ENCODE peak calls at places on chromosome 15, in seven cellular contexts. D is upper lobe of right lung; R is germinal center; U is uterus; M is activated T-helper 1 cell treated with anti-CD3 and anti-CD28 coated beads, Interleukin-2, amount 50 U/mL, for 16 hours; L is cardiac fibroblast; Z is activated T-cell treated with anti-CD3 and anti-CD28 coated beads for 24 hours. Y is an unnamed sample.

GRCh38 chr15:58346361-58346760 is 85.4 kb upstream of the LIPC start:
- DNase-seq in D (no peak), R (no peak), U (no peak), M (no peak), L (peak), Z (no peak), Y (no peak)

GRCh38 chr15:84734794-84735479 is 13.5 kb upstream of the ZNF592 start:
- DNase-seq in D (peak), R (peak), U (no peak), M (peak), L (peak), Z (peak), Y (peak)

GRCh38 chr15:95662638-95663037 is 667.9 kb upstream of the NR2F2 start:
- DNase-seq in D (no peak), R (no peak), U (no peak), M (no peak), L (no peak), Z (no peak), Y (no peak)

GRCh38 chr15:89244512-89244869 is 712 bp downstream of the FANCI start:
- DNase-seq in D (no peak), R (no peak), U (no peak), M (no peak), L (no peak), Z (no peak), Y (peak)

GRCh38 chr15:98684441-98684840 is 36.1 kb downstream of the IGF1R start:
- DNase-seq in D (no peak), R (no peak), U (no peak), M (no peak), L (peak), Z (no peak), Y (no peak)

GRCh38 chr15:44633603-44634002 is 29.9 kb downstream of the SPG11 start:
- DNase-seq in D (no peak), R (no peak), U (no peak), M (no peak), L (peak), Z (no peak), Y (no peak)

GRCh38 chr15:80866936-80867335 is 87.8 kb downstream of the CEMIP start:
- DNase-seq in D (no peak), R (no peak), U (no peak), M (no peak), L (no peak), Z (no peak), Y (no peak)

GRCh38 chr15:59237119-59237853 is 30.6 kb downstream of the LDHAL6B start:
- DNase-seq in D (no peak), R (peak), U (no peak), M (no peak), L (peak), Z (no peak), Y (peak)

GRCh38 chr15:80934761-80935221 is 54.8 kb downstream of the MESD start:
- DNase-seq in D (no peak), R (no peak), U (no peak), M (no peak), L (peak), Z (no peak), Y (no peak)

GRCh38 chr15:53976844-53977392 is 1.3 kb upstream of the UNC13C start:
- DNase-seq in D (no peak), R (no peak), U (no peak), M (no peak), L (no peak), Z (no peak), Y (no peak)

GRCh38 chr15:68376447-68377060 is 55.4 kb downstream of the ITGA11 start:
- DNase-seq in D (no peak), R (no peak), U (peak), M (no peak), L (no peak), Z (no peak), Y (no peak)

GRCh38 chr15:56385908-56386307 is 20.7 kb downstream of the TEX9 start:
- DNase-seq in D (no peak), R (no peak), U (no peak), M (no peak), L (no peak), Z (no peak), Y (no peak)

GRCh38 chr15:81575436-81576123 is 201.6 kb upstream of the TMC3 start:
- DNase-seq in D (no peak), R (no peak), U (no peak), M (no peak), L (peak), Z (no peak), Y (no peak)

GRCh38 chr15:43185161-43186002 is at the start of gene CCNDBP1:
- DNase-seq in D (peak), R (peak), U (peak), M (peak), L (peak), Z (peak), Y (peak)

GRCh38 chr15:61205427-61205826 is 23.7 kb downstream of the RORA start:
- DNase-seq in D (no peak), R (no peak), U (peak), M (no peak), L (peak), Z (no peak), Y (no peak)

GRCh38 chr15:61459785-61460707 is 230.9 kb upstream of the RORA start:
- DNase-seq in D (no peak), R (no peak), U (no peak), M (no peak), L (peak), Z (no peak), Y (no peak)

GRCh38 chr15:62935300-62936081 is 107.1 kb upstream of the TPM1 start:
- DNase-seq in D (no peak), R (no peak), U (no peak), M (no peak), L (no peak), Z (no peak), Y (no peak)

GRCh38 chr15:70165811-70166284 is 68.1 kb upstream of the TLE3 start:
- DNase-seq in D (peak), R (no peak), U (peak), M (no peak), L (no peak), Z (no peak), Y (no peak)

GRCh38 chr15:51735211-51735610 is 2.2 kb downstream of the LYSMD2 start:
- DNase-seq in D (no peak), R (no peak), U (no peak), M (no peak), L (no peak), Z (no peak), Y (no peak)

GRCh38 chr15:41703120-41703519 is 42.9 kb downstream of the MGA start:
- DNase-seq in D (no peak), R (no peak), U (no peak), M (no peak), L (no peak), Z (no peak), Y (no peak)

GRCh38 chr15:74240002-74240568 is 4.0 kb downstream of the CCDC33 start:
- DNase-seq in D (peak), R (no peak), U (peak), M (no peak), L (peak), Z (no peak), Y (no peak)

GRCh38 chr15:94834000-94834399 is 602.6 kb downstream of the MCTP2 start:
- DNase-seq in D (no peak), R (no peak), U (no peak), M (no peak), L (no peak), Z (no peak), Y (no peak)

GRCh38 chr15:31276596-31277298 is 49.9 kb upstream of the KLF13 start:
- DNase-seq in D (no peak), R (no peak), U (no peak), M (no peak), L (no peak), Z (no peak), Y (peak)

GRCh38 chr15:85710340-85710842 is 84.3 kb downstream of the KLHL25 start:
- DNase-seq in D (no peak), R (no peak), U (no peak), M (no peak), L (no peak), Z (no peak), Y (peak)

GRCh38 chr15:38054488-38054887 is 120.0 kb downstream of the TMCO5A start:
- DNase-seq in D (no peak), R (no peak), U (no peak), M (no peak), L (peak), Z (no peak), Y (no peak)

GRCh38 chr15:38069001-38069400 is 134.6 kb downstream of the TMCO5A start:
- DNase-seq in D (no peak), R (peak), U (no peak), M (no peak), L (peak), Z (no peak), Y (peak)

GRCh38 chr15:28975766-28976179 is 90.0 kb downstream of the APBA2 start:
- DNase-seq in D (no peak), R (peak), U (no peak), M (peak), L (peak), Z (peak), Y (peak)

GRCh38 chr15:32990071-32990470 is 204.4 kb downstream of the FMN1 start:
- DNase-seq in D (no peak), R (no peak), U (no peak), M (no peak), L (peak), Z (no peak), Y (no peak)

Y was measured in GM13976.